ENCODE peak calls at places on chromosomes 4 and X, in four cellular contexts. X, R, N and P are unnamed samples.

GRCh38 chr4:184439856-184440592 is 34.3 kb downstream of the IRF2 start:
- DNase-seq in N (no peak), X (no peak), R (peak), P (peak)

GRCh38 chr4:153790962-153791551 is 2.2 kb upstream of the SFRP2 start:
- DNase-seq in R (no peak), X (peak), N (no peak), P (peak)

GRCh38 chrX:38935561-38935960 is 134.3 kb downstream of the MID1IP1 start:
- DNase-seq in N (no peak), R (no peak), X (no peak), P (no peak)

GRCh38 chr4:142366821-142367220 is 479.3 kb downstream of the INPP4B start:
- DNase-seq in X (no peak), N (no peak), R (no peak), P (no peak)

GRCh38 chr4:82519072-82519471 is 42.7 kb downstream of the TMEM150C start:
- DNase-seq in R (no peak), X (no peak), N (no peak), P (no peak)

GRCh38 chr4:26871611-26872010 is 11.0 kb downstream of the STIM2 start:
- DNase-seq in R (no peak), X (no peak), N (no peak), P (no peak)

GRCh38 chrX:48957477-48957826 is at the start of gene OTUD5:
- DNase-seq in X (peak), R (peak), N (peak), P (peak)

GRCh38 chr4:7941111-7942018 is 1.7 kb upstream of the AFAP1 start:
- DNase-seq in R (no peak), N (no peak), X (no peak), P (no peak)

GRCh38 chrX:77493677-77494553 is 46.7 kb downstream of the FGF16 start:
- DNase-seq in X (no peak), R (no peak), N (peak), P (no peak)

GRCh38 chr4:56286763-56287162 is 100.5 kb downstream of the AASDH start:
- DNase-seq in R (no peak), X (no peak), N (no peak), P (no peak)

GRCh38 chr4:173025131-173025530 is 143.5 kb upstream of the GALNT7 start:
- DNase-seq in N (peak), X (no peak), R (peak), P (no peak)

GRCh38 chrX:101287402-101287801 is 3.7 kb downstream of the TAF7L start:
- DNase-seq in R (no peak), X (no peak), N (no peak), P (no peak)

GRCh38 chr4:169225058-169225751 is 45.6 kb downstream of the SH3RF1 start:
- DNase-seq in N (no peak), X (no peak), R (no peak), P (no peak)

GRCh38 chr4:185061610-185062009 is 43.3 kb downstream of the HELT start:
- DNase-seq in R (no peak), X (no peak), N (no peak), P (no peak)

GRCh38 chr4:155040031-155040430 is 168.4 kb upstream of the NPY2R start:
- DNase-seq in R (no peak), X (no peak), N (no peak), P (no peak)

GRCh38 chr4:8707045-8707781 is 114.6 kb downstream of the CPZ start:
- DNase-seq in R (no peak), X (peak), N (no peak), P (peak)

GRCh38 chrX:70453024-70453618 is 8.5 kb downstream of the DLG3 start:
- DNase-seq in N (no peak), X (no peak), R (no peak), P (no peak)

GRCh38 chrX:21926116-21926515 is 14.4 kb upstream of the SMS start:
- DNase-seq in X (no peak), N (no peak), R (no peak), P (no peak)

GRCh38 chr4:139605516-139605915 is 49.5 kb upstream of the SETD7 start:
- DNase-seq in R (no peak), X (no peak), N (no peak), P (no peak)

GRCh38 chr4:24274401-24275035 is 309.8 kb downstream of the DHX15 start:
- DNase-seq in R (no peak), X (no peak), N (no peak), P (no peak)

GRCh38 chrX:51737062-51737461 is 6.2 kb upstream of the GSPT2 start:
- DNase-seq in N (no peak), X (no peak), R (no peak), P (no peak)

GRCh38 chrX:45421806-45422205 is 221.1 kb upstream of the DIPK2B start:
- DNase-seq in R (no peak), N (no peak), X (no peak), P (no peak)

GRCh38 chr4:93810340-93810992 is 18.1 kb upstream of the ATOH1 start:
- DNase-seq in X (no peak), R (no peak), N (no peak), P (peak)

GRCh38 chrX:79443121-79443520 is 76.0 kb upstream of the ITM2A start:
- DNase-seq in R (no peak), N (no peak), X (no peak), P (no peak)

GRCh38 chr4:15186149-15186548 is 183.9 kb downstream of the CPEB2 start:
- DNase-seq in N (no peak), R (no peak), X (no peak), P (no peak)

GRCh38 chr4:169115897-169116254 is 105.8 kb upstream of the CBR4 start:
- DNase-seq in R (no peak), X (no peak), N (no peak), P (peak)

GRCh38 chrX:66731398-66731797 is 92.5 kb upstream of the EDA2R start:
- DNase-seq in X (no peak), N (peak), R (no peak), P (no peak)

GRCh38 chr4:103306870-103307345 is 108.8 kb upstream of the CENPE start:
- DNase-seq in R (peak), X (no peak), N (no peak), P (peak)

GRCh38 chr4:182778222-182778982 is 138.8 kb downstream of the DCTD start:
- DNase-seq in N (no peak), R (peak), X (no peak), P (no peak)

GRCh38 chr4:119471259-119471658 is 149.3 kb upstream of the FABP2 start:
- DNase-seq in N (no peak), X (no peak), R (no peak), P (no peak)

GRCh38 chrX:153701706-153702105 is 14.0 kb downstream of the SLC6A8 start:
- DNase-seq in N (no peak), X (peak), R (no peak), P (no peak)